ENCODE peak calls at places on chromosomes 13 and 19, in five cellular contexts. Z is adrenal gland, H is right lobe of liver, L is H1, Q is transverse colon. P is an unnamed sample.

GRCh38 chr13:38530492-38530891 is 156.4 kb upstream of the FREM2 start:
- DNase-seq in H (no peak), L (no peak), Z (no peak), Q (no peak), P (no peak)

GRCh38 chr13:27035892-27036235 is 135.7 kb downstream of the USP12 start:
- DNase-seq in H (no peak), L (no peak), Z (no peak), Q (no peak), P (no peak)

GRCh38 chr19:13396256-13397080 is 109.8 kb downstream of the CACNA1A start:
- DNase-seq in Z (peak; percentile 63), L (peak; percentile 78), H (peak; percentile 69), Q (peak; percentile 15), P (no peak)

GRCh38 chr19:13163609-13164364 is 13.6 kb downstream of the IER2 start:
- DNase-seq in Q (peak; percentile 80), L (peak; percentile 86), H (peak; percentile 62), Z (peak; percentile 84), P (peak; percentile 40)

GRCh38 chr13:72651196-72651595 is 76.2 kb downstream of the MZT1 start:
- DNase-seq in Z (peak; percentile 10), L (no peak), H (no peak), Q (no peak), P (no peak)

GRCh38 chr13:99484405-99484981 is 16.8 kb upstream of the TM9SF2 start:
- DNase-seq in Q (no peak), L (no peak), H (no peak), Z (no peak), P (no peak)

GRCh38 chr19:40421468-40421778 is 4.4 kb downstream of the SERTAD1 start:
- DNase-seq in Q (no peak), Z (no peak), L (no peak), H (no peak), P (no peak)

GRCh38 chr13:95624020-95624419 is 20.5 kb downstream of the DZIP1 start:
- DNase-seq in L (peak; percentile 48), Z (peak; percentile 27), Q (no peak), H (no peak), P (no peak)

GRCh38 chr13:114120486-114121430 is 11.7 kb downstream of the RASA3 start:
- DNase-seq in H (no peak), L (no peak), Q (no peak), Z (no peak), P (no peak)

GRCh38 chr19:41161903-41162302 is 31.1 kb upstream of the CYP2S1 start:
- DNase-seq in Q (no peak), H (no peak), L (peak; percentile 89), Z (no peak), P (no peak)

GRCh38 chr19:7815325-7815724 is 14.7 kb upstream of the EVI5L start:
- DNase-seq in L (no peak), H (no peak), Q (no peak), Z (no peak), P (no peak)

DNA sequence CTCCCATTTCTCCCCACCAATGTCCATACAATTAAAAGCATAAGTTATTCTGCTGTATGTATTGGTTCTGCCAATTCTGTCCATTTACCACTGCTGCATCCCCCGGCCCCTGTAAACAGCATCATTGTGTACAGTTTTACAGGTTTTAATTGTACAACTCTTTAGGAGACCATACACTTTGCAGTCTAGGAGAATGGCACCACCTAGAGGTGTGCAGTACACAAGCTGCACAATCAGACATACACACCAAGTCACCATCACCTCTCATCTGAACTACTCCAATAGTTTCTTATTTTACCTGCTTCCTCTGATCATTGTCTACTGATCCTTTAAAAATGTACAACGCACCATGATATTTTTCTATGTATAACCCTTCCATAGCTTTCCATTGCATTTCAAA is 855.9 kb upstream of the KLHL1 start:
- DNase-seq in Q (no peak), H (no peak), L (no peak), Z (no peak), P (no peak)
- TF ChIP-seq CTCF in Q (no peak), H (no peak), L (peak; percentile 29), Z (no peak), P (no peak)

GRCh38 chr13:44853641-44854040 is 135.6 kb downstream of the NUFIP1 start:
- DNase-seq in Z (peak; percentile 28), H (no peak), L (no peak), Q (peak; percentile 69), P (peak; percentile 92)
- TF ChIP-seq POLR2A in Z (no peak), H (no peak), L (no peak), Q (no peak), P (no peak)

GRCh38 chr13:44818428-44818827 is 170.8 kb downstream of the NUFIP1 start:
- DNase-seq in L (no peak), H (no peak), Z (no peak), Q (no peak), P (no peak)
- TF ChIP-seq CTCF in L (peak; percentile 63), H (no peak), Z (no peak), Q (no peak), P (no peak)

GRCh38 chr19:50896591-50897190 is 14.5 kb downstream of the KLK4 start:
- DNase-seq in H (no peak), Z (peak; percentile 64), Q (no peak), L (no peak), P (peak; percentile 88)
- TF ChIP-seq POLR2A in H (no peak), Z (no peak), Q (no peak), L (no peak), P (no peak)

GRCh38 chr19:31448221-31448657 is 99.0 kb upstream of the TSHZ3 start:
- DNase-seq in L (no peak), H (peak; percentile 22), Z (peak; percentile 15), Q (peak; percentile 29), P (no peak)
- TF ChIP-seq CTCF in L (no peak), H (no peak), Z (no peak), Q (no peak), P (no peak)

DNA sequence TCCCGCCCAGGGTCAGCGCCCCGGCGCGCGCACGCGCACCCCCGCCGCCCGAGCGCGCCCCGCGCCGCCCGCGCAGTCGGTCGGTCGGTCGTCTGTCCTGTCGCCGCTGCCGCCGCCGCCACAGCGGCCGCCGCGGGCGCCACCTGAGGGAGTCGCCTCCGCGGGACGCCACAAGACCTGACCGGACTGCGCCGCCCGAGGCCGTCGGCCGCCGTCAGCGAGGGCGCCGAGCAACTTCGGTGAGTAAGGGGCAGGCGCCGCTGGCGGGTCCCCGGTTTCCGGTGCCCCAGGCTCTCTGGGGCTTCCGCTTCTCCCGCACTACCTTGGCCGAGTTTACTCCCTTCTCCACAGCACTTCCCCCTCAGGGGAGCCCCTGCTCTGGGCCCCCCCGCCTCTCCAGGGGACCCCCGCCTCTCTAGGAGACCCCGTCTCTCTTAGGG is 19.6 kb upstream of the GATAD2A start:
- DNase-seq in Z (no peak), L (peak; percentile 74), H (peak; percentile 73), Q (no peak), P (peak; percentile 26)
- TF ChIP-seq POLR2A in Z (peak; percentile 66), L (no peak), H (peak; percentile 65), Q (no peak), P (no peak)

GRCh38 chr19:10870501-10870954 is 825 bp upstream of the CARM1 start:
- DNase-seq in Q (no peak), H (no peak), L (no peak), Z (no peak), P (no peak)

GRCh38 chr19:10868872-10869547 is 2.3 kb upstream of the CARM1 start:
- DNase-seq in Q (no peak), Z (no peak), L (no peak), H (peak; percentile 31), P (no peak)

GRCh38 chr19:10871711-10872550 is 578 bp downstream of the CARM1 start:
- DNase-seq in Z (peak; percentile 47), Q (peak; percentile 44), H (peak; percentile 63), L (no peak), P (no peak)

GRCh38 chr19:10872551-10873107 is 1.3 kb downstream of the CARM1 start:
- DNase-seq in H (no peak), L (no peak), Z (no peak), Q (no peak), P (no peak)

GRCh38 chr19:10870955-10871603 is at the start of gene CARM1:
- DNase-seq in L (peak; percentile 99), H (peak; percentile 100), Z (peak; percentile 100), Q (peak; percentile 100), P (peak; percentile 99)
- TF ChIP-seq CTCF in L (peak; percentile 97), H (peak; percentile 54), Z (no peak), Q (peak; percentile 43), P (peak; percentile 98)

P was measured in prostate gland.